ENCODE peak calls at places on chromosomes 7 and 10, in four cellular contexts. One of them, this sample, is unnamed.

GRCh38 chr10:42877496-42878030 is 95.0 kb downstream of the BMS1 start:
- DNase-seq in prostate gland: no peak
- DNase-seq in breast epithelium: no peak
- DNase-seq in HCT116: no peak
- DNase-seq in this sample: no peak

GRCh38 chr7:42611961-42612360 is 299.9 kb downstream of the C7orf25 start:
- DNase-seq in HCT116: no peak
- DNase-seq in prostate gland: no peak
- DNase-seq in breast epithelium: no peak
- DNase-seq in this sample: no peak

GRCh38 chr10:70441161-70441876 is at the start of gene NODAL:
- DNase-seq in breast epithelium: no peak
- DNase-seq in prostate gland: no peak
- DNase-seq in HCT116: no peak
- DNase-seq in this sample: peak

GRCh38 chr7:20095862-20096261 is 121.3 kb downstream of the MACC1 start:
- DNase-seq in breast epithelium: no peak
- DNase-seq in HCT116: no peak
- DNase-seq in prostate gland: no peak
- DNase-seq in this sample: no peak

GRCh38 chr10:117462424-117462792 is 80.1 kb upstream of the EMX2 start:
- DNase-seq in prostate gland: no peak
- DNase-seq in breast epithelium: no peak
- DNase-seq in HCT116: no peak
- DNase-seq in this sample: peak

GRCh38 chr10:125457406-125457805 is 225.6 kb downstream of the TEX36 start:
- DNase-seq in prostate gland: no peak
- DNase-seq in HCT116: no peak
- DNase-seq in breast epithelium: no peak
- DNase-seq in this sample: no peak

GRCh38 chr7:118870187-118870586 is 645.7 kb downstream of the ANKRD7 start:
- DNase-seq in HCT116: peak
- DNase-seq in prostate gland: no peak
- DNase-seq in breast epithelium: no peak
- DNase-seq in this sample: peak

GRCh38 chr7:11297226-11297625 is 323.6 kb downstream of the PHF14 start:
- DNase-seq in breast epithelium: no peak
- DNase-seq in HCT116: no peak
- DNase-seq in prostate gland: no peak
- DNase-seq in this sample: no peak

GRCh38 chr7:26200113-26200443 is 468 bp downstream of the HNRNPA2B1 start:
- DNase-seq in HCT116: no peak
- DNase-seq in breast epithelium: peak
- DNase-seq in prostate gland: peak
- DNase-seq in this sample: peak

GRCh38 chr10:110802551-110803238 is 69.0 kb upstream of the PDCD4 start:
- DNase-seq in breast epithelium: peak
- DNase-seq in HCT116: no peak
- DNase-seq in prostate gland: peak
- DNase-seq in this sample: no peak

GRCh38 chr7:139639563-139639962 is 116.1 kb downstream of the CLEC2L start:
- DNase-seq in HCT116: no peak
- DNase-seq in prostate gland: no peak
- DNase-seq in breast epithelium: no peak
- DNase-seq in this sample: no peak

GRCh38 chr7:92343719-92344118 is 97.9 kb downstream of the ANKIB1 start:
- DNase-seq in breast epithelium: no peak
- DNase-seq in HCT116: no peak
- DNase-seq in prostate gland: no peak
- DNase-seq in this sample: no peak

GRCh38 chr10:71246591-71247143 is 34.3 kb downstream of the UNC5B start:
- DNase-seq in breast epithelium: no peak
- DNase-seq in HCT116: peak
- DNase-seq in prostate gland: peak
- DNase-seq in this sample: no peak

GRCh38 chr7:48298779-48299178 is 127.5 kb downstream of the ABCA13 start:
- DNase-seq in HCT116: no peak
- DNase-seq in breast epithelium: no peak
- DNase-seq in prostate gland: no peak
- DNase-seq in this sample: no peak

GRCh38 chr10:36578306-36578705 is 547.1 kb upstream of the ANKRD30A start:
- DNase-seq in breast epithelium: no peak
- DNase-seq in prostate gland: no peak
- DNase-seq in HCT116: no peak
- DNase-seq in this sample: no peak

GRCh38 chr10:76324283-76324682 is 892.9 kb downstream of the LRMDA start:
- DNase-seq in prostate gland: peak
- DNase-seq in HCT116: no peak
- DNase-seq in breast epithelium: no peak
- DNase-seq in this sample: no peak

GRCh38 chr10:116741391-116742351 is 695 bp downstream of the HSPA12A start:
- DNase-seq in breast epithelium: no peak
- DNase-seq in prostate gland: no peak
- DNase-seq in HCT116: no peak
- DNase-seq in this sample: peak

GRCh38 chr10:75404023-75404334 is 2.4 kb upstream of the ZNF503 start:
- DNase-seq in HCT116: no peak
- DNase-seq in breast epithelium: no peak
- DNase-seq in prostate gland: no peak
- DNase-seq in this sample: no peak

GRCh38 chr10:5744849-5745248 is 60.2 kb downstream of the TASOR2 start:
- DNase-seq in HCT116: no peak
- DNase-seq in breast epithelium: no peak
- DNase-seq in prostate gland: peak
- DNase-seq in this sample: no peak

GRCh38 chr10:62662471-62662870 is 142.0 kb upstream of the ADO start:
- DNase-seq in breast epithelium: no peak
- DNase-seq in prostate gland: no peak
- DNase-seq in HCT116: no peak
- DNase-seq in this sample: peak

GRCh38 chr10:112176543-112176942 is 7.0 kb downstream of the GPAM start:
- DNase-seq in prostate gland: no peak
- DNase-seq in breast epithelium: no peak
- DNase-seq in HCT116: no peak
- DNase-seq in this sample: no peak

GRCh38 chr7:30789334-30789711 is 18.1 kb downstream of the MINDY4 start:
- DNase-seq in prostate gland: no peak
- DNase-seq in breast epithelium: no peak
- DNase-seq in HCT116: no peak
- DNase-seq in this sample: no peak

GRCh38 chr7:20164420-20165145 is 52.6 kb downstream of the MACC1 start:
- DNase-seq in prostate gland: no peak
- DNase-seq in HCT116: no peak
- DNase-seq in breast epithelium: no peak
- DNase-seq in this sample: no peak

GRCh38 chr10:127405221-127405620 is 143.9 kb upstream of the NPS start:
- DNase-seq in prostate gland: no peak
- DNase-seq in HCT116: no peak
- DNase-seq in breast epithelium: no peak
- DNase-seq in this sample: no peak

DNA sequence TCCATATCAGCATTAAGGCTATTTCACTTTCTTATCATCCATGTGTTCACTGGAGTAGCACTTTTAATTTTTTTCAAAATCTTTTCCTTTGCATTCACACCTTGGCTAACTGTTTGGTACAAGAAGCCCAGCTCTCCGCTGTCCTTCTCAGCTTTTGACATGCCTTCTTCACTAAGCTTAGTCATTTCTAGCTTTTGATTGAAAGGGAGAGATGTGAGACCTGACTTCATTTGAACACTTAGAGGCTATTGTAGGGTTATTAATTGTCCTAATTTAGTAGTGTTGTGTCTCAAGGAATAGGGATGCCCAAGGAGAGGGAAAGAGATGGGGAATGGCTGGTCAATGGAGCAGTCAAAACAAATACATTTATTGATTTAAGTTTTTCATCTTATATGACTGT is 350.0 kb downstream of the CXCL12 start:
- DNase-seq in breast epithelium: no peak
- DNase-seq in HCT116: no peak
- DNase-seq in prostate gland: no peak
- DNase-seq in this sample: no peak
- TF ChIP-seq POLR2AphosphoS5 in breast epithelium: no peak
- TF ChIP-seq POLR2AphosphoS5 in HCT116: no peak
- TF ChIP-seq POLR2AphosphoS5 in prostate gland: no peak
- TF ChIP-seq POLR2AphosphoS5 in this sample: no peak

DNA sequence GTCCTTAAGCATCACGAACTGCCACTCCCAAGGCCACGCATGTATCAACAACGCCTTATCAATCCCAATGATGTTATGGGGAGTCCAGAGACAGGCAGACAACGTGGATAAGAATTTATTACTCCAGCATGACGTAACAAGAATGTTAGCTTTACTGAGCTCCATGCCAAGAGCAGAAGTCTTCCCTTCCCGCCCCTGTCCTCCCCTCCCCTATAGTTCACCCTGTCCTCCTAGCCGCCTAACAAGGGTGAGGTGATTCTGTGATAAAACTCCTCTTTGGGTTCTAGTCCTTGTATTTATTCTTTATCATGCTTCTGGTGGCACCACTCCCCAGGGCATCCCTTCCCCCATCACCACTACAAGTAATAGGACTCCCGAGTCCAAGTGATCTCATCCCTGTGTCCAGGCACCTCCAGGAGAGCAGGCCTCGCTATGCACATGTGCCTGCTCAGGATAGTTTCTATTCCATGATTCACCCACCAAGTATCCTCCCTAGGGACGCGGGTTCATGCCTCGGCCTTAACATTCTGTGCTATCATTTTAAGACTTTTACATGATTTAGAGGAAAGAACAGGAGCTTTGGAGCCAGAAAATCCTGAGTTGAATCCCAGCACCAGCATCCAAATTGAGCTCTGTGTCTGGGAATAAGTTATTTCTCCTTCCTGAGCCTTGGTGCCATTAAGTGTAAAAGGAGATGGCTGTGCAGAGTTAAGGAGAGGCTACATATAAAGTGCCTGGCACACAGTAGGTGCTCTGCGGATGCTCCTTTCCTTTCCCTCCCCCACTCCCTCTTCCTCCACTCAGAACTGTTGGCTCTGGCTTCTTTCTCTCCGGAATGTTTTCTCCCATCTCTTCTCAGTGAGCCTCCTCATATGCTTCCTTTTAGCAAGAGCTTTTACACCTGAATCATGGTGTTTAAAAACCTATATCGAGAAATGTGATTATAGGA is 15.3 kb downstream of the GSDME start:
- DNase-seq in prostate gland: no peak
- DNase-seq in HCT116: no peak
- DNase-seq in breast epithelium: no peak
- DNase-seq in this sample: no peak
- TF ChIP-seq POLR2AphosphoS5 in prostate gland: no peak
- TF ChIP-seq POLR2AphosphoS5 in HCT116: no peak
- TF ChIP-seq POLR2AphosphoS5 in breast epithelium: no peak
- TF ChIP-seq POLR2AphosphoS5 in this sample: no peak

GRCh38 chr10:17616403-17617030 is 657 bp downstream of the HACD1 start:
- DNase-seq in prostate gland: peak
- DNase-seq in breast epithelium: peak
- DNase-seq in HCT116: peak
- DNase-seq in this sample: peak

GRCh38 chr10:17622061-17622460 is 4.9 kb upstream of the HACD1 start:
- DNase-seq in prostate gland: no peak
- DNase-seq in HCT116: no peak
- DNase-seq in breast epithelium: no peak
- DNase-seq in this sample: no peak

DNA sequence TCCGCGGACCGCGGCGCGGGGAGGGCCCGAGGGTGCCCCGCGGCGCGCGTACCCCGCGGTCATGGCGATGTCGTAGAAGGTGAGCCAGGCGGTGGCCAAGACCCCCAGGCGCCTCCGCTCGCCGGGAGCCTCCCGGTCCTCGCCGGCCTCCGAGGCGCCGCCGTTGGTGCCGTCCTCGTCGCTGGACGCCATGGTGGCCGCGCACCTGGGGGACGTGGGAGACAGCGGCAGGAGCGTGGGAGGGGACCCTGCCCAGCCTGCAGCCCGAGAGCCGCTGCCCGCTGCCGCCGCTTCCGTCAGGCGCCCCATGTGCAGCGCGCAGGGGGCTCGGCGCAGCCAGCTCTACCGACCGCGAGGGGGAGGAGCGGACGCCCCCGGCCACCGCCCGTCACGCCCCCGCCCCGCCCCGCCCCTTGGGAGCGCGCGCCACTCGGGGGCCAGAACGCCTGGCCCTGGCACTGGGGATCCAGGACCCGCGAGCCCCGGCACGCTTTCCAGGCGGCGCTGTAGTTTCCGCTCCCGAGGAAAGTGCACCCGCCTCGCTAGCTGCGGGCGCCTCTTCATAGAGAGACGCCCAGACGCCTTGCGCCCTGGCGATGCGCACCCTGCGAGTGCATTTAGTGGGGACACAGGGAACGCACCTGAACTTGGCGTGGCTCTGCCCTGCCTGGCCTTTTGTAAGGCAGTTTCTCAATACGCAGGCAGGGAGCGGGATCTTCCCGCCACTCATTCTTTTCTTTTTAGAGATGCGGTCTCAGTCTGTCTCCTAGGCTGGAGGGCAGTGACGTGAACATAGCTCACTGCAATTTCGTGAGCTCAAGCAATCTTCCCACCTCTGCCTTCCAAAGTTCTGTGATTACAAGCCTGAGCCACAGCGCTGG is at the start of gene HACD1:
- DNase-seq in HCT116: peak
- DNase-seq in breast epithelium: peak
- DNase-seq in prostate gland: peak
- DNase-seq in this sample: peak
- TF ChIP-seq POLR2AphosphoS5 in HCT116: peak
- TF ChIP-seq POLR2AphosphoS5 in breast epithelium: no peak
- TF ChIP-seq POLR2AphosphoS5 in prostate gland: peak
- TF ChIP-seq POLR2AphosphoS5 in this sample: peak

GRCh38 chr10:95415631-95416031 is 124.8 kb upstream of the PDLIM1 start:
- DNase-seq in breast epithelium: no peak
- DNase-seq in HCT116: no peak
- DNase-seq in prostate gland: no peak
- DNase-seq in this sample: peak
- TF ChIP-seq POLR2AphosphoS5 in breast epithelium: no peak
- TF ChIP-seq POLR2AphosphoS5 in HCT116: no peak
- TF ChIP-seq POLR2AphosphoS5 in prostate gland: no peak
- TF ChIP-seq POLR2AphosphoS5 in this sample: no peak

DNA sequence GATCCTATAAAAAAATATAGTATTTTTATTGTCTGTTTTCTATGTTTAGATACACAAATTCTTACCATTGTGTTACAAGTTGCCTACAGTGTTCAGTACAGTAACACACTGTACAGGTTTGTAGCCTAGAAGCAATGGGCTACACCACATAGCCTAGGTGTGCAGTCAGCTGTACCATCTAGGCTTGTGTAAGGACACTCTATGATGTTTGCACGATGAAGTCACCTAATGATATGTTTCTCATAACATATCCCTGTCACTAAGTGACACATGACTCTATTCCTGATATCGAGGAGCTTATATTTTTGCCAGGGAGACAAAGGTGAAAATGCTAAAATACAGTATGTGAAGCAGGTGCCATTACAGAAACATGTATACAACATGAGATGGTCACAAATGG is 18.6 kb downstream of the ZNF25 start:
- DNase-seq in prostate gland: no peak
- DNase-seq in HCT116: no peak
- DNase-seq in breast epithelium: no peak
- DNase-seq in this sample: no peak
- TF ChIP-seq POLR2AphosphoS5 in prostate gland: no peak
- TF ChIP-seq POLR2AphosphoS5 in HCT116: no peak
- TF ChIP-seq POLR2AphosphoS5 in breast epithelium: no peak
- TF ChIP-seq POLR2AphosphoS5 in this sample: no peak

This sample was measured in GM23338.